ENCODE peak calls at places on chromosomes 16 and 17, in ten cellular contexts. K, A, C, F, T, S, W, Z, G and V are unnamed samples.

GRCh38 chr17:6915620-6916019 is 80.2 kb upstream of the ALOX12 start:
- DNase-seq in A (no peak), Z (peak; percentile 4), T (no peak), F (no peak), G (no peak), K (no peak), S (no peak), C (no peak), W (no peak), V (no peak)

GRCh38 chr16:78890496-78890895 is 710.0 kb downstream of the MAF start:
- DNase-seq in T (no peak), S (no peak), Z (no peak), K (peak; percentile 11), W (no peak), G (no peak), F (no peak), C (no peak), A (no peak), V (no peak)

GRCh38 chr16:138049-138417 is 440 bp downstream of the NPRL3 start:
- DNase-seq in G (no peak), C (peak; percentile 65), T (peak; percentile 56), A (peak; percentile 64), Z (no peak), K (peak; percentile 56), S (no peak), W (no peak), F (peak; percentile 12), V (no peak)

GRCh38 chr16:23302045-23302956 is at the start of gene SCNN1B:
- DNase-seq in F (no peak), Z (no peak), T (peak; percentile 38), W (no peak), G (no peak), S (no peak), C (no peak), A (no peak), K (no peak), V (no peak)

GRCh38 chr17:65627108-65627507 is 65.7 kb upstream of the AXIN2 start:
- DNase-seq in W (no peak), G (no peak), Z (no peak), T (no peak), S (no peak), F (no peak), A (no peak), K (no peak), C (no peak), V (no peak)

GRCh38 chr17:79167486-79167885 is 92.9 kb downstream of the ENGASE start:
- DNase-seq in Z (no peak), C (no peak), T (no peak), F (no peak), K (no peak), G (no peak), S (no peak), W (no peak), A (no peak), V (no peak)

GRCh38 chr16:59090501-59090900 is 356.4 kb upstream of the GOT2 start:
- DNase-seq in A (no peak), W (peak; percentile 4), S (no peak), K (no peak), G (no peak), T (no peak), C (no peak), F (no peak), Z (no peak), V (no peak)

GRCh38 chr17:29409963-29410362 is 19.8 kb downstream of the TAOK1 start:
- DNase-seq in F (no peak), S (no peak), C (no peak), K (no peak), Z (no peak), T (no peak), W (no peak), G (no peak), A (no peak), V (no peak)

GRCh38 chr16:48906076-48906475 is 296.1 kb upstream of the N4BP1 start:
- DNase-seq in A (no peak), K (no peak), Z (no peak), G (no peak), S (no peak), F (no peak), T (peak; percentile 35), C (no peak), W (no peak), V (no peak)

GRCh38 chr17:8338806-8339205 is 834 bp upstream of the ODF4 start:
- DNase-seq in G (no peak), S (no peak), C (no peak), F (no peak), A (no peak), Z (no peak), T (no peak), W (no peak), K (no peak), V (no peak)

GRCh38 chr17:81910840-81911276 is 341 bp downstream of the PCYT2 start:
- DNase-seq in S (no peak), F (no peak), T (no peak), C (no peak), K (no peak), Z (no peak), G (no peak), W (no peak), A (peak; percentile 57), V (no peak)

GRCh38 chr16:66928702-66929388 is 3.5 kb upstream of the RRAD start:
- DNase-seq in W (no peak), T (no peak), C (peak; percentile 77), A (peak; percentile 69), G (no peak), K (peak; percentile 49), F (no peak), Z (no peak), S (no peak), V (no peak)

GRCh38 chr16:89443727-89444084 is 46.7 kb downstream of the ANKRD11 start:
- DNase-seq in T (no peak), A (no peak), W (no peak), C (peak; percentile 68), G (peak; percentile 48), K (no peak), F (no peak), Z (no peak), S (no peak), V (no peak)

GRCh38 chr17:33273743-33274410 is 19.2 kb downstream of the ASIC2 start:
- DNase-seq in S (no peak), K (no peak), W (no peak), A (no peak), G (no peak), Z (no peak), C (no peak), F (no peak), T (no peak), V (no peak)

GRCh38 chr16:70575376-70575775 is 51.8 kb downstream of the SF3B3 start:
- DNase-seq in T (no peak), C (no peak), Z (no peak), A (no peak), W (no peak), G (no peak), K (no peak), S (no peak), F (no peak), V (no peak)

GRCh38 chr17:40910441-40910841 is 25.4 kb upstream of the KRT20 start:
- DNase-seq in W (peak; percentile 28), A (no peak), F (no peak), C (no peak), G (no peak), Z (no peak), K (no peak), T (no peak), S (no peak), V (peak; percentile 64)

GRCh38 chr17:1997587-1998425 is 27.3 kb downstream of the RTN4RL1 start:
- DNase-seq in C (peak; percentile 77), S (no peak), W (no peak), A (no peak), Z (no peak), G (no peak), K (no peak), F (no peak), T (peak; percentile 59), V (no peak)

GRCh38 chr16:85153656-85154091 is 41.4 kb upstream of the CIBAR2 start:
- DNase-seq in K (no peak), A (no peak), Z (no peak), G (peak; percentile 78), C (peak; percentile 84), S (no peak), T (no peak), W (no peak), F (peak; percentile 85), V (no peak)

GRCh38 chr17:59439711-59440110 is 108.3 kb downstream of the YPEL2 start:
- DNase-seq in G (no peak), C (no peak), T (no peak), F (no peak), Z (no peak), K (no peak), S (no peak), A (no peak), W (no peak), V (no peak)

GRCh38 chr16:49422896-49423295 is 49.3 kb downstream of the C16orf78 start:
- DNase-seq in T (no peak), F (no peak), K (no peak), Z (no peak), S (no peak), W (no peak), G (no peak), C (no peak), A (no peak), V (no peak)

GRCh38 chr17:41844971-41845370 is 7.3 kb downstream of the KLHL10 start:
- DNase-seq in W (no peak), C (no peak), Z (no peak), S (no peak), T (no peak), K (no peak), G (no peak), F (no peak), A (no peak), V (no peak)